ENCODE peak calls at places on chromosome 4, in four cellular contexts. One of them, this sample, is unnamed.

GRCh38 chr4:15794905-15795304 is 16.8 kb downstream of the CD38 start:
- DNase-seq in H9: no peak
- DNase-seq in neuronal stem cell: no peak
- DNase-seq in H1: no peak
- DNase-seq in this sample: no peak

GRCh38 chr4:90546114-90546513 is 418.9 kb downstream of the CCSER1 start:
- DNase-seq in neuronal stem cell: no peak
- DNase-seq in H9: no peak
- DNase-seq in H1: no peak
- DNase-seq in this sample: no peak

GRCh38 chr4:1974836-1975235 is 33.9 kb downstream of the NELFA start:
- DNase-seq in H1: no peak
- DNase-seq in neuronal stem cell: no peak
- DNase-seq in H9: no peak
- DNase-seq in this sample: no peak

GRCh38 chr4:185599151-185599648 is 63.9 kb upstream of the PDLIM3 start:
- DNase-seq in H1: no peak
- DNase-seq in H9: no peak
- DNase-seq in neuronal stem cell: no peak
- DNase-seq in this sample: no peak

GRCh38 chr4:53816561-53816960 is 225.3 kb upstream of the LNX1 start:
- DNase-seq in H1: no peak
- DNase-seq in neuronal stem cell: no peak
- DNase-seq in H9: no peak
- DNase-seq in this sample: no peak

GRCh38 chr4:14906805-14907204 is 95.5 kb upstream of the CPEB2 start:
- DNase-seq in neuronal stem cell: no peak
- DNase-seq in H1: no peak
- DNase-seq in H9: no peak
- DNase-seq in this sample: no peak

GRCh38 chr4:127896069-127896468 is 15.4 kb downstream of the PLK4 start:
- DNase-seq in neuronal stem cell: no peak
- DNase-seq in H1: no peak
- DNase-seq in H9: no peak
- DNase-seq in this sample: no peak

GRCh38 chr4:112888617-112889016 is 160.8 kb upstream of the ANK2 start:
- DNase-seq in neuronal stem cell: no peak
- DNase-seq in H1: no peak
- DNase-seq in H9: no peak
- DNase-seq in this sample: no peak

GRCh38 chr4:75820676-75821075 is 81.6 kb downstream of the PPEF2 start:
- DNase-seq in H1: no peak
- DNase-seq in neuronal stem cell: no peak
- DNase-seq in H9: no peak
- DNase-seq in this sample: no peak

GRCh38 chr4:32485976-32486375 is 1765.8 kb downstream of the PCDH7 start:
- DNase-seq in H9: no peak
- DNase-seq in H1: no peak
- DNase-seq in neuronal stem cell: peak; percentile 36
- DNase-seq in this sample: no peak

GRCh38 chr4:121112530-121112929 is 40.2 kb upstream of the NDNF start:
- DNase-seq in H9: no peak
- DNase-seq in neuronal stem cell: no peak
- DNase-seq in H1: no peak
- DNase-seq in this sample: peak; percentile 13

GRCh38 chr4:7430368-7430964 is 4.3 kb downstream of the PSAPL1 start:
- DNase-seq in H9: peak; percentile 77
- DNase-seq in neuronal stem cell: no peak
- DNase-seq in H1: peak; percentile 54
- DNase-seq in this sample: peak; percentile 44

GRCh38 chr4:139461022-139461421 is 7.1 kb downstream of the RAB33B start:
- DNase-seq in H1: peak; percentile 67
- DNase-seq in neuronal stem cell: no peak
- DNase-seq in H9: peak; percentile 76
- DNase-seq in this sample: no peak

GRCh38 chr4:109206610-109207009 is 95.8 kb downstream of the COL25A1 start:
- DNase-seq in H1: no peak
- DNase-seq in H9: no peak
- DNase-seq in neuronal stem cell: no peak
- DNase-seq in this sample: no peak

GRCh38 chr4:104677122-104677521 is 182.4 kb upstream of the CXXC4 start:
- DNase-seq in H9: peak; percentile 25
- DNase-seq in neuronal stem cell: peak; percentile 49
- DNase-seq in H1: no peak
- DNase-seq in this sample: no peak

GRCh38 chr4:5503295-5503694 is 205.1 kb downstream of the EVC2 start:
- DNase-seq in H1: no peak
- DNase-seq in H9: no peak
- DNase-seq in neuronal stem cell: no peak
- DNase-seq in this sample: no peak

GRCh38 chr4:140326395-140326993 is 47.0 kb upstream of the SCOC start:
- DNase-seq in H1: no peak
- DNase-seq in H9: no peak
- DNase-seq in neuronal stem cell: no peak
- DNase-seq in this sample: no peak

GRCh38 chr4:77344784-77345183 is 187.8 kb downstream of the CCNG2 start:
- DNase-seq in neuronal stem cell: no peak
- DNase-seq in H9: no peak
- DNase-seq in H1: no peak
- DNase-seq in this sample: no peak

GRCh38 chr4:77347341-77347740 is 190.3 kb downstream of the CCNG2 start:
- DNase-seq in H9: no peak
- DNase-seq in neuronal stem cell: no peak
- DNase-seq in H1: no peak
- DNase-seq in this sample: no peak

GRCh38 chr4:77342170-77342810 is 185.3 kb downstream of the CCNG2 start:
- DNase-seq in H9: peak; percentile 55
- DNase-seq in H1: no peak
- DNase-seq in neuronal stem cell: no peak
- DNase-seq in this sample: no peak

GRCh38 chr4:77348815-77349214 is 191.8 kb downstream of the CCNG2 start:
- DNase-seq in neuronal stem cell: no peak
- DNase-seq in H1: no peak
- DNase-seq in H9: no peak
- DNase-seq in this sample: no peak

GRCh38 chr4:77344001-77344400 is 187.0 kb downstream of the CCNG2 start:
- DNase-seq in H1: no peak
- DNase-seq in neuronal stem cell: no peak
- DNase-seq in H9: no peak
- DNase-seq in this sample: no peak
- H2AK5ac ChIP-seq in H1: no peak overlapping the region
- H2AK5ac ChIP-seq in neuronal stem cell: no peak overlapping the region
- H2AK5ac ChIP-seq in H9: no peak overlapping the region
- H2AK5ac ChIP-seq in this sample: no peak overlapping the region

GRCh38 chr4:25308761-25309160 is 3.8 kb upstream of the ZCCHC4 start:
- DNase-seq in neuronal stem cell: no peak
- DNase-seq in H1: no peak
- DNase-seq in H9: no peak
- DNase-seq in this sample: no peak

GRCh38 chr4:25313194-25313895 is 771 bp downstream of the ZCCHC4 start:
- DNase-seq in H9: no peak
- DNase-seq in neuronal stem cell: no peak
- DNase-seq in H1: no peak
- DNase-seq in this sample: peak; percentile 5

GRCh38 chr4:25310825-25311210 is 1.8 kb upstream of the ZCCHC4 start:
- DNase-seq in H1: no peak
- DNase-seq in neuronal stem cell: no peak
- DNase-seq in H9: no peak
- DNase-seq in this sample: no peak

GRCh38 chr4:25310066-25310824 is 2.3 kb upstream of the ZCCHC4 start:
- DNase-seq in H9: no peak
- DNase-seq in H1: no peak
- DNase-seq in neuronal stem cell: no peak
- DNase-seq in this sample: no peak

GRCh38 chr4:25312496-25313193 is at the start of gene ZCCHC4:
- DNase-seq in H9: peak; percentile 86
- DNase-seq in H1: peak; percentile 94
- DNase-seq in neuronal stem cell: peak; percentile 90
- DNase-seq in this sample: peak; percentile 83
- H4K8ac ChIP-seq in H9: peak within 1 kb of the TSS; percentile 14
- H4K8ac ChIP-seq in H1: peak within 1 kb of the TSS; percentile 99
- H4K8ac ChIP-seq in neuronal stem cell: no peak within 1 kb of the TSS
- H4K8ac ChIP-seq in this sample: peak within 1 kb of the TSS; percentile 100

GRCh38 chr4:73661646-73662119 is 41.4 kb upstream of the RASSF6 start:
- DNase-seq in H9: no peak
- DNase-seq in neuronal stem cell: no peak
- DNase-seq in H1: no peak
- DNase-seq in this sample: peak; percentile 34

GRCh38 chr4:73660808-73661207 is 40.6 kb upstream of the RASSF6 start:
- DNase-seq in H1: no peak
- DNase-seq in H9: no peak
- DNase-seq in neuronal stem cell: no peak
- DNase-seq in this sample: no peak

GRCh38 chr4:73668806-73669205 is 48.6 kb upstream of the RASSF6 start:
- DNase-seq in neuronal stem cell: no peak
- DNase-seq in H1: no peak
- DNase-seq in H9: no peak
- DNase-seq in this sample: no peak

GRCh38 chr4:73664470-73664869 is 44.2 kb upstream of the RASSF6 start:
- DNase-seq in neuronal stem cell: no peak
- DNase-seq in H9: no peak
- DNase-seq in H1: no peak
- DNase-seq in this sample: no peak

DNA sequence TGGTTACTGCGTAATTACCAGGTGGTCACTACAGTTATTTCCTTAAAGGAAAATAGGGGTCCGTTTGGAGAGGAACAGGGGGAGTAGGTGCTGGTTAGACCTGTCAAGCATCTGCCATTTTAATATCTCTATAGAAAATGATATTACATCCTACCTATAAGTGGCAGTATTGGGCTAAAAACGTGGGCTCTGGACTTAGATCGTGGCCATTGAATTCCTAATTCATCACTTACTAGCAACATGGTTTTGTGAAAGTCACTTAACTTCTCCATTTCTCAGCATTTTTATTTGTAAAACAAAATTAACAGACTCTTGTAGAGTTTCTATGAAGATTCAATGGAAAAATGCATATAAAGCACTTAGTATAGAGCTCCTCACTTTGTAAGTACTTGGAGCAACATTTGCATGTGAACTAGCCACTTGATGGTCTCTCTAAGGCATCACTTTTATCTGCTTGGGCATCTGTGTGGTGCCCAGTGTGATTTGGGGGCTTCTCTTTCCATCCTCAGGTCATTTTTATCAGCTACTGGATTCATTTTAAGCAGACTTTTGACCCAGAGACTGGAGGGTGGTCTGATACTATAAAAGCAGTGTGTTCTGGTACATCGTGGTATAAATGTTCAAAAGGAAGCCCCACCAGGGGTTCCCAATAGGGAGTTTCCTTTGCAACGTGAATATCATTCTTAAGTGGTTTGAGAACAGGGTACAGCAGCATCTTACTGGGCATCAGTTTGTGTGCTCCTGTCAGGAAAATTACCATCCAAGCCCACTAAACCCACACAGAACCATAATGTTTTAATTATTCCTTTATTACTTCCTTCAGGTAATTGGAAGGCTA is 42.7 kb upstream of the RASSF6 start:
- DNase-seq in H1: no peak
- DNase-seq in H9: no peak
- DNase-seq in neuronal stem cell: no peak
- DNase-seq in this sample: no peak
- H2AK5ac ChIP-seq in H1: no peak overlapping the region
- H2AK5ac ChIP-seq in H9: no peak overlapping the region
- H2AK5ac ChIP-seq in neuronal stem cell: no peak overlapping the region
- H2AK5ac ChIP-seq in this sample: no peak overlapping the region

GRCh38 chr4:25913851-25914669 is at the start of gene SMIM20:
- DNase-seq in neuronal stem cell: peak; percentile 89
- DNase-seq in H1: peak; percentile 93
- DNase-seq in H9: peak; percentile 90
- DNase-seq in this sample: peak; percentile 80
- H4K8ac ChIP-seq in neuronal stem cell: peak within 1 kb of the TSS; percentile 3
- H4K8ac ChIP-seq in H1: peak within 1 kb of the TSS; percentile 95
- H4K8ac ChIP-seq in H9: no peak within 1 kb of the TSS
- H4K8ac ChIP-seq in this sample: peak within 1 kb of the TSS; percentile 99

GRCh38 chr4:80594696-80595095 is 259.2 kb downstream of the CFAP299 start:
- DNase-seq in neuronal stem cell: no peak
- DNase-seq in H1: no peak
- DNase-seq in H9: no peak
- DNase-seq in this sample: no peak
- H2AK5ac ChIP-seq in neuronal stem cell: no peak overlapping the region
- H2AK5ac ChIP-seq in H1: no peak overlapping the region
- H2AK5ac ChIP-seq in H9: no peak overlapping the region
- H2AK5ac ChIP-seq in this sample: no peak overlapping the region

DNA sequence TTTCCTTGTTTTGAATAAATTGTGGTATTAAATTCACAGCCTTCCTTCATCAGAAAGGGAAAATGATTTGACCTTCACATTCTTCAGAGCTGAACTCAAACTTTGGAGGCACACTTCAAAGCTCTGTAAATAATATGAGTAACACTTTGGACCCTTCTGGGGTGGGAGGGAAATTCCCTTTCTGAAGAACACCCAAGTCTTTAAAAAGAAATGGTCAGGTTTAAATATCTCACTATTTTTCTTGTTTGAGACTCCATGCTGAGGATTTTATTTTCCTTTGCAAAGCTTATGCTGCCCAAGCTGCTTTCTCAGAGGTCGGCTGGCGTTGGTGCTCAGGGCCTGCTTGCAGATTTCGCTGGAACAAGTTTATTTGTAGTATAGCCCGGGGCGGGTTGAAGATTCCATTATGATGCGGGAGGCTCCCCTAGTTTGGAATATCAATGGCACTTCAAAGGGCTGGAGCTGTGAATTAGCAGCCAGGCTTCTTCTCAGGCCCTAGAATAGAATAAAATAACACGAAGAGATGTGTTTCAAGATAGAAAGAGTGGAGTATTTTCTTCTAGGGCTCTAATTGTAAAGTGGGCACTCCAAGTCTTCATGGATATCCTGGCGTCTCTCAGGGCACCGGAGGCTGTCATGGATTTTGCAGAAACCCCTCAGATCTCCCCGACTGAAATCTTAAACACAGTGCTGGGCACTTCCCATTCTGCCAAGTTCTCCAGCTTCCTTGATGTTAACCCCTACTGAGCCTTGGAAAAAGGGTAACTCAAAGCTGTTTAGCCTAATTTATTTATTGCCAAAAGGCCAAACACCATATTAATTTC is 315.6 kb downstream of the GPAT3 start:
- DNase-seq in neuronal stem cell: no peak
- DNase-seq in H1: peak; percentile 50
- DNase-seq in H9: peak; percentile 86
- DNase-seq in this sample: peak; percentile 7
- H4K8ac ChIP-seq in neuronal stem cell: no peak overlapping the region
- H4K8ac ChIP-seq in H1: no peak overlapping the region
- H4K8ac ChIP-seq in H9: no peak overlapping the region
- H4K8ac ChIP-seq in this sample: peak overlapping the region; percentile 11

GRCh38 chr4:55396305-55397023 is 707 bp downstream of the TMEM165 start:
- DNase-seq in H9: peak; percentile 40
- DNase-seq in H1: peak; percentile 74
- DNase-seq in neuronal stem cell: peak; percentile 39
- DNase-seq in this sample: peak; percentile 20
- H2AK5ac ChIP-seq in H9: no peak overlapping the region
- H2AK5ac ChIP-seq in H1: peak overlapping the region; percentile 88
- H2AK5ac ChIP-seq in neuronal stem cell: peak overlapping the region; percentile 78
- H2AK5ac ChIP-seq in this sample: peak overlapping the region; percentile 53

GRCh38 chr4:87944967-87945366 is 30.5 kb upstream of the SPP1 start:
- DNase-seq in neuronal stem cell: no peak
- DNase-seq in H1: no peak
- DNase-seq in H9: no peak
- DNase-seq in this sample: no peak
- H4K8ac ChIP-seq in neuronal stem cell: no peak overlapping the region
- H4K8ac ChIP-seq in H1: no peak overlapping the region
- H4K8ac ChIP-seq in H9: no peak overlapping the region
- H4K8ac ChIP-seq in this sample: no peak overlapping the region